ENCODE peak calls at places on chromosomes 11 and 22, in ten cellular contexts. Z is adrenal gland; E is cardiac muscle cell; H is uterus; D is neural progenitor cell; G is heart right ventricle; L is testis; P is fibroblast of lung; X is CD4-positive, alpha-beta memory T cell; U is body of pancreas. J is an unnamed sample.

GRCh38 chr11:111367411-111368284 is 11.4 kb downstream of the POU2AF1 start:
- DNase-seq in Z (no peak), E (no peak), H (no peak), D (no peak), G (no peak), L (no peak), P (no peak), X (no peak), U (no peak), J (peak; percentile 67)

GRCh38 chr11:123543796-123544195 is 110.6 kb downstream of the SCN3B start:
- DNase-seq in Z (peak; percentile 77), E (peak; percentile 42), H (no peak), D (no peak), G (no peak), L (no peak), P (peak; percentile 77), X (no peak), U (no peak), J (no peak)

GRCh38 chr11:16454284-16454683 is 97.9 kb upstream of the SOX6 start:
- DNase-seq in Z (no peak), E (no peak), H (no peak), D (no peak), G (no peak), L (no peak), P (peak; percentile 25), X (no peak), U (no peak), J (no peak)

GRCh38 chr11:69443138-69443967 is 38.1 kb upstream of the LINC01488 start:
- DNase-seq in Z (peak; percentile 92), E (peak; percentile 94), H (peak; percentile 86), D (peak; percentile 97), G (peak; percentile 92), L (peak; percentile 92), P (peak; percentile 95), X (peak; percentile 40), U (peak; percentile 84), J (peak; percentile 91)

GRCh38 chr11:87445002-87445401 is 407.3 kb downstream of the TMEM135 start:
- DNase-seq in Z (no peak), E (no peak), H (no peak), D (no peak), G (no peak), L (no peak), P (peak; percentile 79), X (no peak), U (no peak), J (no peak)

GRCh38 chr11:96990934-96991333 is 601.1 kb downstream of the JRKL start:
- DNase-seq in Z (no peak), E (no peak), H (no peak), D (no peak), G (no peak), L (no peak), P (no peak), X (no peak), U (no peak), J (no peak)

GRCh38 chr11:70067591-70068341 is 10.4 kb upstream of the ANO1 start:
- DNase-seq in Z (peak; percentile 25), E (no peak), H (no peak), D (peak; percentile 82), G (no peak), L (no peak), P (no peak), X (no peak), U (no peak), J (no peak)

GRCh38 chr11:44451706-44452105 is 113.8 kb upstream of the CD82 start:
- DNase-seq in Z (no peak), E (no peak), H (no peak), D (no peak), G (no peak), L (no peak), P (no peak), X (no peak), U (no peak), J (no peak)

GRCh38 chr11:6249822-6250555 is 9.6 kb upstream of the CCKBR start:
- DNase-seq in Z (peak; percentile 98), E (peak; percentile 96), H (peak; percentile 85), D (no peak), G (peak; percentile 73), L (peak; percentile 92), P (peak; percentile 87), X (no peak), U (peak; percentile 97), J (no peak)

GRCh38 chr11:20117291-20117690 is 43.0 kb downstream of the DBX1 start:
- DNase-seq in Z (no peak), E (no peak), H (no peak), D (no peak), G (no peak), L (no peak), P (peak; percentile 75), X (no peak), U (no peak), J (no peak)

GRCh38 chr22:36998620-36999351 is 20.5 kb downstream of the TST start:
- DNase-seq in Z (no peak), E (peak; percentile 21), H (no peak), D (no peak), G (no peak), L (no peak), P (no peak), X (no peak), U (no peak), J (no peak)

GRCh38 chr11:2885676-2886081 is at the start of gene CDKN1C:
- DNase-seq in Z (peak; percentile 96), E (peak; percentile 93), H (peak; percentile 95), D (peak; percentile 94), G (peak; percentile 91), L (peak; percentile 92), P (peak; percentile 74), X (peak; percentile 87), U (peak; percentile 87), J (no peak)

GRCh38 chr11:111814106-111814505 is 47.9 kb upstream of the PPP2R1B start:
- DNase-seq in Z (no peak), E (no peak), H (no peak), D (no peak), G (no peak), L (no peak), P (no peak), X (no peak), U (no peak), J (no peak)

DNA sequence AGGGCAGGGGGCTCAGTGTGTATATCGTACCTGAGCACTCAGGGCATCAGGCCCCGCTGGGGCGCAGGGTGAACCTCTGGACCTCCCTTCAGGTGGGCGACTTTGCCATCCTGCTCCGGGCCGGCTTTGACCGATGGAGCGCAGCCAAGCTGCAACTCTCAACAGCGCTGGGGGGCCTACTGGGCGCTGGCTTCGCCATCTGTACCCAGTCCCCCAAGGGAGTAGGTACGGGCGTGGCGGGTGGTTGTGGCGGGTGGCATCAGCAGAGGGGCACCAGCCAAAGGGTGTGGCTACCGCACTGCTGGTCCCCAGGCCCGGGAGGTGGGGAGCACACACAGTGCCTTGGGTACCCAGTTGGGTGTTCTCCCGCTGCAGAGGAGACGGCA is 6.3 kb downstream of the SLC39A13 start:
- DNase-seq in Z (no peak), E (no peak), H (no peak), D (peak; percentile 1), G (no peak), L (no peak), P (no peak), X (no peak), U (no peak), J (no peak)
- H3K36me3 ChIP-seq in Z (no peaks in the 10 kb centered on the region), E (peaks cover 9% of the 10 kb centered on the region), H (no peaks in the 10 kb centered on the region), D (no peaks in the 10 kb centered on the region), G (peaks cover 16% of the 10 kb centered on the region), L (no peaks in the 10 kb centered on the region), P (peaks cover 55% of the 10 kb centered on the region), X (peaks cover 27% of the 10 kb centered on the region), U (peaks cover 7% of the 10 kb centered on the region), J (peaks cover 4% of the 10 kb centered on the region)

DNA sequence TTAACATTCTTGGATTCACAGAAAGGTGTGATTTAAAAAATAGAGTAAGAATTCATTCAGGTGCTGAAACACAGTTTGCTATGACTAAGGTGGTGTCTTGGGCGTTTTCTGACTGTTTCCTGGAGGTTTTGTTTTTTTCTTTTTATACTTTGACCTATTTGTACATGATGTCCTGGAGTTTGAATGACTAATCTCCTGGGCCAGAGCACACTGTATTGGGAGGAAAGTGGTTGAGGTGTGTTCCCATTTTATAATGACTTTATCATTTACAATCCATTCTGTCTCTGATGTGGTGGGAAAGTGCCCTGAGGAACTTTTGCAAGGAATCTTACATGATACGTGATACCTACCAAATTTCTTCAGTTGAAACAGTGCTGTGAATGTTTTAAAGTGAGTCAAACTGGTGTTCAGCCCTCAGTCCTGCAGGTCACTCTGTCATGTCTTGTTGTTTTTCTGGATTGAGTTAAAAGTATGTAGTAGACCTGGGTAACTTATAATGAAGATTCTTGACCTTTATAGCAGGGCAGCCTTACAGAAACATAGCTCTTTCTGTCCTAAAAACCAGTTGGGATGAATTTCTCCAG is 80.8 kb downstream of the TNRC6B start:
- DNase-seq in Z (no peak), E (no peak), H (no peak), D (no peak), G (no peak), L (no peak), P (peak; percentile 41), X (peak; percentile 32), U (no peak), J (no peak)
- H3K27ac ChIP-seq in Z (peak overlapping the region; percentile 29), E (no peak overlapping the region), H (peak overlapping the region; percentile 58), D (no peak overlapping the region), G (no peak overlapping the region), L (no peak overlapping the region), P (no peak overlapping the region), X (peak overlapping the region; percentile 43), U (peak overlapping the region; percentile 70), J (no peak overlapping the region)

GRCh38 chr22:19748139-19748538 is 12.4 kb upstream of the TBX1 start:
- DNase-seq in Z (no peak), E (no peak), H (no peak), D (no peak), G (no peak), L (no peak), P (no peak), X (no peak), U (no peak), J (no peak)
- H3K36me3 ChIP-seq in Z (no peaks in the 10 kb centered on the region), E (no peaks in the 10 kb centered on the region), H (no peaks in the 10 kb centered on the region), D (no peaks in the 10 kb centered on the region), G (no peaks in the 10 kb centered on the region), L (no peaks in the 10 kb centered on the region), P (no peaks in the 10 kb centered on the region), X (no peaks in the 10 kb centered on the region), U (no peaks in the 10 kb centered on the region), J (no peaks in the 10 kb centered on the region)

GRCh38 chr11:66593650-66594049 is 665 bp downstream of the CCS start:
- DNase-seq in Z (no peak), E (no peak), H (no peak), D (no peak), G (no peak), L (no peak), P (no peak), X (no peak), U (no peak), J (no peak)

GRCh38 chr11:66592457-66593302 is at the start of the genes CCDC87 and CCS:
- DNase-seq in Z (peak; percentile 99), E (peak; percentile 97), H (peak; percentile 98), D (peak; percentile 98), G (peak; percentile 99), L (peak; percentile 98), P (peak; percentile 88), X (peak; percentile 97), U (peak; percentile 100), J (peak; percentile 99)

GRCh38 chr11:66595245-66595904 is 2.4 kb downstream of the CCS start:
- DNase-seq in Z (peak; percentile 72), E (peak; percentile 96), H (no peak), D (no peak), G (peak; percentile 40), L (peak; percentile 66), P (peak; percentile 57), X (no peak), U (peak; percentile 61), J (no peak)

GRCh38 chr11:66591175-66591574 is 1.7 kb downstream of the CCDC87 start:
- DNase-seq in Z (no peak), E (no peak), H (no peak), D (no peak), G (no peak), L (no peak), P (no peak), X (no peak), U (no peak), J (no peak)

GRCh38 chr11:66593303-66593635 is 284 bp downstream of the CCS start:
- DNase-seq in Z (no peak), E (no peak), H (no peak), D (no peak), G (no peak), L (no peak), P (no peak), X (no peak), U (peak; percentile 10), J (no peak)
- H3K27ac ChIP-seq in Z (peak overlapping the region; percentile 66), E (peak overlapping the region; percentile 72), H (peak overlapping the region; percentile 83), D (no peak overlapping the region), G (peak overlapping the region; percentile 85), L (peak overlapping the region; percentile 84), P (peak overlapping the region; percentile 87), X (peak overlapping the region; percentile 88), U (peak overlapping the region; percentile 84), J (no peak overlapping the region)

J was measured in Karpas-422.